ENCODE peak calls at places on chromosomes 11 and 22, in eight cellular contexts. L is fibroblast of mammary gland, Z is dorsolateral prefrontal cortex, Q is neural progenitor cell, S is fibroblast of pulmonary artery, P is PC-9, I is HCT116, M is ascending aorta. A is an unnamed sample.

GRCh38 chr11:125569913-125570621 is 790 bp downstream of the EI24 start:
- DNase-seq in L (peak; percentile 27), Z (no peak), Q (peak; percentile 12), S (no peak), P (no peak), I (no peak), M (no peak), A (peak; percentile 33)

GRCh38 chr11:44539971-44540370 is 25.5 kb upstream of the CD82 start:
- DNase-seq in L (no peak), Z (no peak), Q (no peak), S (no peak), P (no peak), I (no peak), M (no peak), A (no peak)

GRCh38 chr11:34650528-34650927 is 29.6 kb downstream of the EHF start:
- DNase-seq in L (peak; percentile 45), Z (no peak), Q (no peak), S (peak; percentile 74), P (no peak), I (no peak), M (no peak), A (no peak)

GRCh38 chr11:102361100-102362021 is 14.3 kb downstream of the BIRC2 start:
- DNase-seq in L (peak; percentile 49), Z (no peak), Q (no peak), S (no peak), P (no peak), I (no peak), M (no peak), A (no peak)

GRCh38 chr11:67270256-67271211 is 4.3 kb downstream of the GRK2 start:
- DNase-seq in L (no peak), Z (no peak), Q (peak; percentile 77), S (peak; percentile 39), P (no peak), I (no peak), M (no peak), A (no peak)

GRCh38 chr22:36333632-36334031 is 54.1 kb downstream of the MYH9 start:
- DNase-seq in L (no peak), Z (no peak), Q (no peak), S (no peak), P (peak; percentile 94), I (no peak), M (no peak), A (no peak)

GRCh38 chr22:40728731-40729189 is 49.5 kb downstream of the MCHR1 start:
- DNase-seq in L (no peak), Z (no peak), Q (no peak), S (peak; percentile 36), P (no peak), I (no peak), M (no peak), A (peak; percentile 24)

GRCh38 chr11:66868726-66869291 is 11.9 kb downstream of the LRFN4 start:
- DNase-seq in L (no peak), Z (no peak), Q (peak; percentile 86), S (no peak), P (peak; percentile 74), I (peak; percentile 71), M (no peak), A (no peak)

GRCh38 chr11:128471138-128471661 is 116.2 kb downstream of the ETS1 start:
- DNase-seq in L (no peak), Z (no peak), Q (no peak), S (no peak), P (no peak), I (no peak), M (no peak), A (no peak)

GRCh38 chr22:37241351-37242142 is 2.5 kb downstream of the RAC2 start:
- DNase-seq in L (no peak), Z (no peak), Q (no peak), S (no peak), P (no peak), I (no peak), M (no peak), A (no peak)

GRCh38 chr11:98007072-98007471 is 1013.7 kb upstream of the CNTN5 start:
- DNase-seq in L (no peak), Z (no peak), Q (no peak), S (no peak), P (no peak), I (no peak), M (no peak), A (no peak)

GRCh38 chr11:98003606-98004371 is 1017.0 kb upstream of the CNTN5 start:
- DNase-seq in L (no peak), Z (no peak), Q (no peak), S (no peak), P (no peak), I (no peak), M (no peak), A (no peak)
- H3K4me3 ChIP-seq in L (no peak overlapping the region), Z (no peak overlapping the region), Q (no peak overlapping the region), S (no peak overlapping the region), P (no peak overlapping the region), I (no peak overlapping the region), M (no peak overlapping the region), A (no peak overlapping the region)

DNA sequence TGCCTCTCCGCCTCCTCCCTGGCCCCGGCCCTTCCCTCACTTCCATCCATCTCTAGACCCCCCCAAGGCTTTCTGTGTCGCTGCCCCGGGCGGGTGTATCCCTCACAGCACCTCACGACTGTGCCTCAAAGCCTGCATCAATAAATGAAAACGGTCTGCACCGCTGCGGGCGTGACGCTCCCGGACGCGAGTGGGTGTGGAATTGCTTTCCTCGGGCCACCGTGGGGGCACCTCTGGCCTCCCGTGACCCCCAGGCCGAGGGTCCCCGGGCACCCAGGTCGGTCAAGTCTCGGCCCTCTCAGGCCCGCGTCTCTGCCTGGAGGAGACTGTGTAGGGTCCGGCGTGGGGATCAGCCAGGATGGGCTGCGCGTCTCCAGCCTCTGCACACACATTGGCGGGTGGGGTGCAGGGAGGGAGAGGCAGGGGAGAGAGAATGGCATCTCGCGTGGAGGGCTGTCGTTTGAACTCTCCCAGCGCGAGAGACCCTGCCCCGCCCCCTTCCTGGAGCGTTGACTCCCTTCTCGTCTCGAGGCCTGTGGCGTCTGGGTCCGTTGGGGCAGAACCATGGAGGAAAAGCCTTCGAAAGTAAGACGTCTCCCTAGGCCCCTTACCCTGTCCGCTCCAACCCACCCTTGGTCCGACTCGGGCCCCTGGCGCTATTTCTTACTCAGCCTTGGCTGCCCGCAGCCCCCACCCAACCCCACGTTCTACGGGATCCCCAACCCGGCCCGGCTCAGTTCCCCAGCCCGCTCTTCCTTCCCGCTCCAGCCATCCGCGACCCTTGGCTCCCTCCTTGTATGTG is at the start of gene CATSPERZ:
- DNase-seq in L (no peak), Z (no peak), Q (no peak), S (no peak), P (no peak), I (no peak), M (no peak), A (no peak)
- TF ChIP-seq CTCF in L (no peak), Z (no peak), Q (peak; percentile 26), S (no peak), P (no peak), I (no peak), M (no peak), A (no peak)

DNA sequence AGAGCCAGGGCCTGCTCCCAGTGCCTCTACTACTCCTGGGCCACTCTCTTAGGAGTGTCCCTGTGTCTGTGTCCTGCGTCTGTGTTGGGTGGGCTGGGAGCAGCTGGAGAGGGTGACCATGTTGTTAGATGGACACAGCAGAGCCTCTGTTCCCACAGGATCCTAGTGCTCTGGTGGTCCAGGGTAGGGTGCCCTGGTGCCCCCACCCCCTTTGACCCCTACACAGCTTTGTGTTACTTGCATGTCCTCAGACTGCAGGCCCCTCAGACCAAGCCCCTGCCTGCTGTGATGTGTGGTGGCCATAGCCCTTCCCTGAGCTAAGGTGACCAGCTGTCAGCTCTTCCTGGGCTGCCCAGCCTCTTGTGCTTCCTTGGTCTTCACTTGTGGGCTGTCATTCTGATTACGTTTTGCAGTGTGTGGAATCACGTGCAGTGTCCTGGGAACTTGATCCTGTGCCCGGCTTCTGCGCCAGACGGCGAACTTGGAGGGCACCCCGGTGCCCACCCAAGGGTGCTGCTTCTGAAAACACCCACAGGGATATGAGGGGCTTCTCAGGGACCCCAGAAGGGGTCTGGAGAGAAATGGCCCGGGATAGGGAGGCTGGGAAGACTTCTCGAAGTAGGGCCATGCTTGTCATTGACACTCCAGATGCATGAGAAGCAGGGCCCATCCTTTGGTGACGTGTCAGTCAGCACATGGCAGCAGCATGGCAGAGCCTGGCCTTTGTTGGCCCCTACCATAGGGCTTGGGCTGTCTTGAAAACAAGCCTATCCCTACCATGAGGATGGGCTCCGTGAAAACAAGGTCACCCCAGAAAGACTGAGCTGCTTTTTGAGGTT is 1.5 kb downstream of the TANGO2 start:
- DNase-seq in L (no peak), Z (no peak), Q (no peak), S (no peak), P (no peak), I (no peak), M (no peak), A (no peak)
- H3K4me3 ChIP-seq in L (no peak overlapping the region), Z (peak overlapping the region; percentile 93), Q (no peak overlapping the region), S (peak overlapping the region; percentile 92), P (peak overlapping the region; percentile 88), I (peak overlapping the region; percentile 99), M (peak overlapping the region; percentile 97), A (peak overlapping the region; percentile 96)

GRCh38 chr11:62912268-62912667 is 8.9 kb downstream of the CHRM1 start:
- DNase-seq in L (no peak), Z (no peak), Q (no peak), S (no peak), P (no peak), I (no peak), M (no peak), A (no peak)

GRCh38 chr11:62911137-62912130 is 9.7 kb downstream of the CHRM1 start:
- DNase-seq in L (no peak), Z (no peak), Q (no peak), S (peak; percentile 21), P (no peak), I (no peak), M (no peak), A (no peak)

GRCh38 chr11:62910141-62910882 is 10.9 kb downstream of the CHRM1 start:
- DNase-seq in L (no peak), Z (no peak), Q (no peak), S (no peak), P (no peak), I (no peak), M (no peak), A (no peak)

GRCh38 chr11:62908468-62909072 is 12.6 kb downstream of the CHRM1 start:
- DNase-seq in L (no peak), Z (no peak), Q (no peak), S (no peak), P (no peak), I (no peak), M (no peak), A (no peak)

DNA sequence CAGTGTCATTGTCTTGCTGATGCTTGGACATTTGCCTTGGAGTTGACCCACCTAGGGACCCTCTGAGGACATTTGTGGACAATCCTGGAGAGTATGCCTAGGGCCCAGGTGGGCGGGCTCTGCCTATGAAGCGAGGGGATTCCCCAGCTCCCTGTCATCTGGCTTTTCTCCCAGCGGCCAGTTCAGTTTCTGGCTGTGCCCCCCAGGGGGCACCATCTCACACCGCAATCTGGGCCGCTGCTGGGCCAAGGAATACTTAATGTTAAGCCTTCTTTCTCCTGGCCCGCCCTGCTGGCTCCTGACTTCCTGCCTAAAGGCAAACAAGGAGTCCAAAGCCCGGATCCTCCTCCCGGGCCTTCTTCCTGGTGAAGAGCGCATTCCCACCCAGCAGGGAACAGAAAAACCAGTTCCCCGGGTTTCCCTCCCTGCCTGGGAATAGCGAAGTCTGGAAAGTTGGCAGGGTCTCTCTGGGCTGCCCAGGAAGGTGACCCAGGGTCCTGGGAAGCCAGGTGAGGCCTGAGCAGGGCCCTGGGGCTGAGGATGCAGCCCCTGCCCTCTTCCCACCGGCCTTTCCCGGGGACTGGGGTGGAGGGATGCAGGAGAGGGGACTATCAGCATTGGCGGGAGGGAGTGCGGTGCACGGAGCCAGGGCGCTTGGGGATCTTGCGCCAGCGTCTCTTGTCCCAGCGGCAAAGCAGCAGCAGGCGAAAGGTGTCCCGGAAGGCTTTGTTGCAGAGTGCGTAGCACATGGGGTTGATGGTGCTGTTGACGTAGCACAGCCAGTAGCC is 11.9 kb downstream of the CHRM1 start:
- DNase-seq in L (peak; percentile 58), Z (no peak), Q (peak; percentile 86), S (peak; percentile 73), P (peak; percentile 43), I (peak; percentile 47), M (no peak), A (peak; percentile 22)
- TF ChIP-seq CTCF in L (peak; percentile 57), Z (peak; percentile 41), Q (peak; percentile 75), S (peak; percentile 64), P (peak; percentile 59), I (peak; percentile 87), M (no peak), A (peak; percentile 55)

A was measured in foreskin fibroblast.